ENCODE peak calls at places on chromosomes 6 and 20, in eight cellular contexts. One of them, this sample, is unnamed.

GRCh38 chr6:126603410-126603809 is 263.5 kb downstream of the CENPW start:
- DNase-seq in heart left ventricle: no peak
- DNase-seq in CD8-positive, alpha-beta T cell: no peak
- DNase-seq in WERI-Rb-1: no peak
- DNase-seq in vagina: no peak
- DNase-seq in thyroid gland: no peak
- DNase-seq in RWPE2: no peak
- DNase-seq in upper lobe of right lung: no peak
- DNase-seq in this sample: no peak

GRCh38 chr20:11553603-11554002 is 364.1 kb upstream of the BTBD3 start:
- DNase-seq in WERI-Rb-1: no peak
- DNase-seq in vagina: no peak
- DNase-seq in thyroid gland: no peak
- DNase-seq in CD8-positive, alpha-beta T cell: no peak
- DNase-seq in heart left ventricle: no peak
- DNase-seq in RWPE2: no peak
- DNase-seq in upper lobe of right lung: no peak
- DNase-seq in this sample: no peak

GRCh38 chr20:32456869-32457421 is 98.8 kb downstream of the ASXL1 start:
- DNase-seq in heart left ventricle: no peak
- DNase-seq in CD8-positive, alpha-beta T cell: no peak
- DNase-seq in vagina: no peak
- DNase-seq in WERI-Rb-1: peak; percentile 91
- DNase-seq in RWPE2: peak; percentile 87
- DNase-seq in upper lobe of right lung: no peak
- DNase-seq in thyroid gland: peak; percentile 58
- DNase-seq in this sample: no peak

GRCh38 chr20:21702553-21703467 is 2.7 kb upstream of the PAX1 start:
- DNase-seq in WERI-Rb-1: peak; percentile 32
- DNase-seq in thyroid gland: peak; percentile 91
- DNase-seq in CD8-positive, alpha-beta T cell: no peak
- DNase-seq in upper lobe of right lung: peak; percentile 76
- DNase-seq in vagina: no peak
- DNase-seq in RWPE2: no peak
- DNase-seq in heart left ventricle: no peak
- DNase-seq in this sample: no peak

GRCh38 chr6:361411-362132 is 30.0 kb upstream of the IRF4 start:
- DNase-seq in upper lobe of right lung: no peak
- DNase-seq in CD8-positive, alpha-beta T cell: no peak
- DNase-seq in vagina: no peak
- DNase-seq in RWPE2: no peak
- DNase-seq in thyroid gland: no peak
- DNase-seq in WERI-Rb-1: no peak
- DNase-seq in heart left ventricle: no peak
- DNase-seq in this sample: no peak

GRCh38 chr6:16224409-16224808 is 14.0 kb upstream of the GMPR start:
- DNase-seq in WERI-Rb-1: no peak
- DNase-seq in RWPE2: no peak
- DNase-seq in thyroid gland: no peak
- DNase-seq in heart left ventricle: no peak
- DNase-seq in vagina: no peak
- DNase-seq in CD8-positive, alpha-beta T cell: no peak
- DNase-seq in upper lobe of right lung: no peak
- DNase-seq in this sample: no peak

GRCh38 chr6:131682427-131682826 is 18.8 kb downstream of the OR2A4 start:
- DNase-seq in heart left ventricle: no peak
- DNase-seq in thyroid gland: no peak
- DNase-seq in vagina: no peak
- DNase-seq in RWPE2: no peak
- DNase-seq in WERI-Rb-1: no peak
- DNase-seq in upper lobe of right lung: no peak
- DNase-seq in CD8-positive, alpha-beta T cell: no peak
- DNase-seq in this sample: no peak

GRCh38 chr6:8057793-8058192 is 6.4 kb downstream of the BLOC1S5 start:
- DNase-seq in thyroid gland: no peak
- DNase-seq in heart left ventricle: no peak
- DNase-seq in upper lobe of right lung: no peak
- DNase-seq in WERI-Rb-1: no peak
- DNase-seq in CD8-positive, alpha-beta T cell: no peak
- DNase-seq in vagina: no peak
- DNase-seq in RWPE2: no peak
- DNase-seq in this sample: no peak

GRCh38 chr20:658731-659291 is 5.8 kb upstream of the SRXN1 start:
- DNase-seq in heart left ventricle: no peak
- DNase-seq in vagina: no peak
- DNase-seq in thyroid gland: no peak
- DNase-seq in RWPE2: no peak
- DNase-seq in CD8-positive, alpha-beta T cell: no peak
- DNase-seq in WERI-Rb-1: no peak
- DNase-seq in upper lobe of right lung: no peak
- DNase-seq in this sample: no peak

GRCh38 chr20:3901028-3901746 is 12.0 kb downstream of the PANK2 start:
- DNase-seq in upper lobe of right lung: no peak
- DNase-seq in thyroid gland: no peak
- DNase-seq in heart left ventricle: no peak
- DNase-seq in CD8-positive, alpha-beta T cell: no peak
- DNase-seq in vagina: no peak
- DNase-seq in RWPE2: no peak
- DNase-seq in WERI-Rb-1: no peak
- DNase-seq in this sample: no peak

GRCh38 chr20:25227317-25227831 is 20.5 kb upstream of the PYGB start:
- DNase-seq in heart left ventricle: peak; percentile 67
- DNase-seq in thyroid gland: no peak
- DNase-seq in vagina: no peak
- DNase-seq in RWPE2: no peak
- DNase-seq in upper lobe of right lung: no peak
- DNase-seq in CD8-positive, alpha-beta T cell: no peak
- DNase-seq in WERI-Rb-1: no peak
- DNase-seq in this sample: no peak

GRCh38 chr20:39853664-39854063 is 835.4 kb downstream of the MAFB start:
- DNase-seq in heart left ventricle: no peak
- DNase-seq in vagina: no peak
- DNase-seq in thyroid gland: no peak
- DNase-seq in RWPE2: no peak
- DNase-seq in WERI-Rb-1: no peak
- DNase-seq in upper lobe of right lung: no peak
- DNase-seq in CD8-positive, alpha-beta T cell: no peak
- DNase-seq in this sample: no peak

GRCh38 chr6:159062564-159062945 is 17.8 kb upstream of the TAGAP start:
- DNase-seq in upper lobe of right lung: no peak
- DNase-seq in heart left ventricle: no peak
- DNase-seq in CD8-positive, alpha-beta T cell: peak; percentile 65
- DNase-seq in thyroid gland: no peak
- DNase-seq in RWPE2: no peak
- DNase-seq in vagina: no peak
- DNase-seq in WERI-Rb-1: no peak
- DNase-seq in this sample: no peak

GRCh38 chr6:111763381-111763780 is 109.9 kb downstream of the FYN start:
- DNase-seq in vagina: no peak
- DNase-seq in heart left ventricle: no peak
- DNase-seq in WERI-Rb-1: no peak
- DNase-seq in CD8-positive, alpha-beta T cell: no peak
- DNase-seq in upper lobe of right lung: no peak
- DNase-seq in RWPE2: no peak
- DNase-seq in thyroid gland: no peak
- DNase-seq in this sample: no peak

GRCh38 chr6:164068533-164068932 is 654.0 kb downstream of the QKI start:
- DNase-seq in upper lobe of right lung: no peak
- DNase-seq in vagina: no peak
- DNase-seq in heart left ventricle: no peak
- DNase-seq in WERI-Rb-1: no peak
- DNase-seq in CD8-positive, alpha-beta T cell: no peak
- DNase-seq in RWPE2: no peak
- DNase-seq in thyroid gland: no peak
- DNase-seq in this sample: no peak

GRCh38 chr6:18496462-18496861 is 109.3 kb downstream of the RNF144B start:
- DNase-seq in upper lobe of right lung: no peak
- DNase-seq in CD8-positive, alpha-beta T cell: no peak
- DNase-seq in WERI-Rb-1: no peak
- DNase-seq in RWPE2: no peak
- DNase-seq in heart left ventricle: no peak
- DNase-seq in vagina: no peak
- DNase-seq in thyroid gland: no peak
- DNase-seq in this sample: peak; percentile 10

GRCh38 chr6:2596222-2596621 is 154.5 kb downstream of the MYLK4 start:
- DNase-seq in RWPE2: no peak
- DNase-seq in WERI-Rb-1: peak; percentile 64
- DNase-seq in CD8-positive, alpha-beta T cell: no peak
- DNase-seq in thyroid gland: no peak
- DNase-seq in heart left ventricle: no peak
- DNase-seq in vagina: no peak
- DNase-seq in upper lobe of right lung: no peak
- DNase-seq in this sample: no peak

DNA sequence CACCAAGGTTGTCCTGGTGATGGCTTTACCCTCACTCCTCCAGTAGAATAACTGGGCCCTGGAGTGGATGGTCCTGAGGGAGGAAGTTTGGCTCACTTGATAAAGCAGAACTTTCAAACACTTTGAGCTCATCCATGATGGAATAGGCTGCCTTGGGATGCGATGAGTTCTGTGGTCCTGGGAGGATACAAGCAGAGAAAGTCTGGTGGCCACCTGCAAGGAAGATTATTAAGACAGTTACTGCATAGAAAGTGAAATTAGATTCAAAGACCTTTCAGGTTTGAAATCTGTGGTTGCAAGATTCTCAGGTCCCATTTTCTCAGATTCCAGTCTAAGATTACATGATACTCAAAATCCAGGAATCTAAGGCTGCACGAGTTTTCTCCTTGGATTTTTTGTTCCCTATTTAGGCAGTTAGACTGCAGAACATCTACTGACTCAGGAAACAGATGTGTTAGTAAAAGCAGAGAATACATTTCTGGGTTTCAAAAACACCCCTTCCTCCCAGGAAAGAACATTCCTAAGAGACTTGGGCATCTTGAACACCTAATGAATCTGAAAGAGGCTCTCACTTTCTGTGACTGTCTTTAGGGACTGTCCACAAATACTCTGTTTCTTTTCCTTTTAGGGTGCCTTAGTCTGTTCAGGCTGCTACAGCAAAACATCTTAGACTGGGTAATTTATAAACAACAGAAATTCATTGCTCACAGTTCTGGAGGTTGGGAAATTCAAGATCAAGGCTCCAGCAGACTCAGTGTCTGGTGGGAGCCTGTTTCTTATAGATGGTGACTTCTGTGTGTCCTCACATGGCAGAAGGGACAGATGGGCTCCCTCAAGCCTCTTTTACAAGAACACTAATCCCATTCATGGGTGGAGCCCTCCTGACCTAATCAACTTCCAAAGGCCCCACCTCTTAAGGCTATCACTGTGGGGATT is 19.6 kb upstream of the CCN5 start:
- DNase-seq in heart left ventricle: no peak
- DNase-seq in vagina: no peak
- DNase-seq in WERI-Rb-1: peak; percentile 85
- DNase-seq in RWPE2: peak; percentile 33
- DNase-seq in CD8-positive, alpha-beta T cell: no peak
- DNase-seq in thyroid gland: no peak
- DNase-seq in upper lobe of right lung: no peak
- DNase-seq in this sample: no peak
- H3K27ac ChIP-seq in heart left ventricle: no peak overlapping the region
- H3K27ac ChIP-seq in vagina: peak overlapping the region; percentile 86
- H3K27ac ChIP-seq in WERI-Rb-1: peak overlapping the region; percentile 98
- H3K27ac ChIP-seq in RWPE2: peak overlapping the region; percentile 77
- H3K27ac ChIP-seq in CD8-positive, alpha-beta T cell: no peak overlapping the region
- H3K27ac ChIP-seq in thyroid gland: no peak overlapping the region
- H3K27ac ChIP-seq in upper lobe of right lung: peak overlapping the region; percentile 82
- H3K27ac ChIP-seq in this sample: peak overlapping the region; percentile 91

DNA sequence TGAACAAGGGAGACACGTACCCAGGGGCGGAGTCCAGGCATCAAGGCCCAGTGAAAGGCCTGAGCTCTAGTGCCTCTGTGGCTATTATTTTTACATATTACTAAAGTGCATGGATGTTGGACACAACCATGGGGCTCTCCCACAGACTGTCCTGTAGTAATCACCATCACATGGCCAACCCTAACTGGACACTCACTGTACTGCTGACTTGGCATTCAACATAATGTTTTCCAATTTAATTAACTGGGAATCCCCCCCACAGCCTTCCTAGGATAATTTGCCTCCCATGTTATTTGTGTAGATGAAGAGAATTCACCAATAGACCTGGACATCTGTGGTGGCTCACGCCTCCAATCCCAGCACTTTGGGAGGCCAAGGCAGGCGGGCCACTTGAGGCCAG is 34.5 kb downstream of the ARFGEF2 start:
- DNase-seq in heart left ventricle: no peak
- DNase-seq in CD8-positive, alpha-beta T cell: no peak
- DNase-seq in upper lobe of right lung: no peak
- DNase-seq in vagina: no peak
- DNase-seq in thyroid gland: no peak
- DNase-seq in WERI-Rb-1: no peak
- DNase-seq in RWPE2: no peak
- DNase-seq in this sample: no peak
- H3K27ac ChIP-seq in heart left ventricle: no peak overlapping the region
- H3K27ac ChIP-seq in CD8-positive, alpha-beta T cell: no peak overlapping the region
- H3K27ac ChIP-seq in upper lobe of right lung: no peak overlapping the region
- H3K27ac ChIP-seq in vagina: no peak overlapping the region
- H3K27ac ChIP-seq in thyroid gland: no peak overlapping the region
- H3K27ac ChIP-seq in WERI-Rb-1: no peak overlapping the region
- H3K27ac ChIP-seq in RWPE2: no peak overlapping the region
- H3K27ac ChIP-seq in this sample: no peak overlapping the region

GRCh38 chr6:52491203-52492069 is 71.3 kb downstream of the EFHC1 start:
- DNase-seq in thyroid gland: no peak
- DNase-seq in CD8-positive, alpha-beta T cell: no peak
- DNase-seq in vagina: no peak
- DNase-seq in WERI-Rb-1: no peak
- DNase-seq in RWPE2: no peak
- DNase-seq in upper lobe of right lung: no peak
- DNase-seq in heart left ventricle: no peak
- DNase-seq in this sample: peak; percentile 74
- H3K27ac ChIP-seq in thyroid gland: no peak overlapping the region
- H3K27ac ChIP-seq in CD8-positive, alpha-beta T cell: no peak overlapping the region
- H3K27ac ChIP-seq in vagina: no peak overlapping the region
- H3K27ac ChIP-seq in WERI-Rb-1: no peak overlapping the region
- H3K27ac ChIP-seq in RWPE2: no peak overlapping the region
- H3K27ac ChIP-seq in upper lobe of right lung: peak overlapping the region; percentile 32
- H3K27ac ChIP-seq in heart left ventricle: no peak overlapping the region
- H3K27ac ChIP-seq in this sample: no peak overlapping the region

DNA sequence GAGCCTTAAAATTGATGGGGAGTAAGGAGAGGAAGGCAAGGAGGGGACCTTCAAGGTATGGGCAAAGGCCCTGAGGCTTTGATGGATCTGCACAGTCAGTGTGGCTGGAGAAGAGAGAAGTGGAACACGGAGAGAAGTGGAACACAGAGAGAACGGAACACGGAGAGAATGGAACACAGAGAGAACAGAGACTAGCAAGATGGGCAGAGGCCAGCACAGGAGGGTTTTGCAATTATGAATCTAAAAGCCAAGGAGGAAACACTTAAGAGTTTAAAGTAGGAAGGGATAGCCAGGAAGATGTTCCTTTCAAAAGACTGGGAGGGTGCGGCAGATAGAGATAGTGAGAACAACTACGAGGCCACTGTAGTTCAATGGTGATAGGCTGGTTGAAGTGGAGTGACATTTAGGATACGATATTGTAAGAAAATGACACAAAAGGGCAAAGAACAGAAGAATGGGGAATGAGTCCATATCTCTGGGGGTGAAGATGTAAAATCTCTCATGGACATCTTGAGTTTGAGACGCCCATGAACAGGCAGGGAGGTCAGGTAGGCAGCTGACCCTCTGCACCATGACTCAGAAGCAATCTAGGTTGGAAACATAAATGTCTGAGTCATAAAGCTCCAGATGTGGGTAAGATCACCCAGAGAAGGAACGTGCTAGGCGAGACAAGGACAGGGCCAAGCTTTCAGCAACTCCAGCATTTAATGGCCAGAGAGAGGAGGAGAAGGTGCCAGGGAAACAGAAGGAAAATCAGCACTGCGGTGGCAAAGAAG is 25.4 kb downstream of the ZMYND8 start:
- DNase-seq in upper lobe of right lung: no peak
- DNase-seq in thyroid gland: no peak
- DNase-seq in CD8-positive, alpha-beta T cell: no peak
- DNase-seq in WERI-Rb-1: no peak
- DNase-seq in heart left ventricle: no peak
- DNase-seq in vagina: no peak
- DNase-seq in RWPE2: peak; percentile 89
- DNase-seq in this sample: no peak
- H3K27ac ChIP-seq in upper lobe of right lung: peak overlapping the region; percentile 47
- H3K27ac ChIP-seq in thyroid gland: no peak overlapping the region
- H3K27ac ChIP-seq in CD8-positive, alpha-beta T cell: no peak overlapping the region
- H3K27ac ChIP-seq in WERI-Rb-1: no peak overlapping the region
- H3K27ac ChIP-seq in heart left ventricle: no peak overlapping the region
- H3K27ac ChIP-seq in vagina: peak overlapping the region; percentile 76
- H3K27ac ChIP-seq in RWPE2: peak overlapping the region; percentile 100
- H3K27ac ChIP-seq in this sample: peak overlapping the region; percentile 99